ENCODE peak calls at places on chromosome 16, in ten cellular contexts. H is A673, O is transverse colon, A is AG09309, V is foreskin fibroblast, S is cardiac fibroblast, N is bronchial epithelial cell, F is lower leg skin, G is dorsolateral prefrontal cortex, I is osteoblast. L is an unnamed sample.

GRCh38 chr16:12661656-12662172 is 142.0 kb downstream of the CPPED1 start:
- DNase-seq in H (peak; percentile 25), O (no peak), A (no peak), V (peak; percentile 55), S (peak; percentile 42), N (no peak), F (no peak), G (no peak), I (no peak), L (peak; percentile 13)

GRCh38 chr16:26569793-26570192 is 496.9 kb upstream of the C16orf82 start:
- DNase-seq in H (peak; percentile 50), O (no peak), A (no peak), V (no peak), S (no peak), N (no peak), F (no peak), G (no peak), I (no peak), L (no peak)

GRCh38 chr16:62755938-62756337 is 719.7 kb upstream of the CDH8 start:
- DNase-seq in H (no peak), O (no peak), A (no peak), V (no peak), S (no peak), N (no peak), F (no peak), G (no peak), I (no peak), L (no peak)

GRCh38 chr16:30119428-30119827 is 3.6 kb downstream of the MAPK3 start:
- DNase-seq in H (no peak), O (no peak), A (no peak), V (no peak), S (peak; percentile 43), N (peak; percentile 20), F (no peak), G (no peak), I (no peak), L (peak; percentile 49)

GRCh38 chr16:88905563-88905962 is 39.1 kb upstream of the PABPN1L start:
- DNase-seq in H (peak; percentile 26), O (no peak), A (no peak), V (no peak), S (no peak), N (no peak), F (no peak), G (no peak), I (peak; percentile 89), L (no peak)

GRCh38 chr16:67164599-67165061 is at the start of gene HSF4:
- DNase-seq in H (no peak), O (peak; percentile 79), A (no peak), V (peak; percentile 77), S (peak; percentile 18), N (no peak), F (no peak), G (peak; percentile 62), I (peak; percentile 97), L (no peak)

GRCh38 chr16:28196331-28196987 is 15.3 kb downstream of the XPO6 start:
- DNase-seq in H (no peak), O (no peak), A (no peak), V (no peak), S (no peak), N (no peak), F (no peak), G (no peak), I (no peak), L (no peak)

GRCh38 chr16:1526608-1527555 is 6.6 kb upstream of the TMEM204 start:
- DNase-seq in H (no peak), O (no peak), A (no peak), V (no peak), S (no peak), N (no peak), F (no peak), G (no peak), I (no peak), L (no peak)

GRCh38 chr16:12159028-12159427 is 182.5 kb downstream of the SNX29 start:
- DNase-seq in H (no peak), O (no peak), A (no peak), V (no peak), S (no peak), N (no peak), F (no peak), G (no peak), I (no peak), L (peak; percentile 61)

GRCh38 chr16:28188085-28188916 is 23.5 kb downstream of the XPO6 start:
- DNase-seq in H (peak; percentile 87), O (no peak), A (no peak), V (no peak), S (no peak), N (no peak), F (no peak), G (no peak), I (no peak), L (no peak)

GRCh38 chr16:78639775-78640174 is 540.3 kb downstream of the WWOX start:
- DNase-seq in H (no peak), O (no peak), A (no peak), V (no peak), S (no peak), N (no peak), F (no peak), G (no peak), I (no peak), L (no peak)

GRCh38 chr16:70441406-70441990 is 2.6 kb upstream of the ST3GAL2 start:
- DNase-seq in H (no peak), O (no peak), A (no peak), V (no peak), S (no peak), N (no peak), F (no peak), G (no peak), I (no peak), L (no peak)

GRCh38 chr16:2004795-2005517 is 4.7 kb downstream of the ZNF598 start:
- DNase-seq in H (no peak), O (no peak), A (no peak), V (peak; percentile 32), S (no peak), N (no peak), F (no peak), G (no peak), I (no peak), L (no peak)

GRCh38 chr16:89138843-89139520 is 32.6 kb upstream of the CDH15 start:
- DNase-seq in H (no peak), O (no peak), A (no peak), V (no peak), S (no peak), N (no peak), F (no peak), G (no peak), I (peak; percentile 59), L (no peak)

GRCh38 chr16:12149971-12150370 is 173.4 kb downstream of the SNX29 start:
- DNase-seq in H (no peak), O (no peak), A (no peak), V (no peak), S (no peak), N (no peak), F (no peak), G (no peak), I (no peak), L (no peak)

GRCh38 chr16:54289242-54290051 is 2.9 kb upstream of the IRX3 start:
- DNase-seq in H (no peak), O (no peak), A (no peak), V (no peak), S (no peak), N (no peak), F (no peak), G (no peak), I (peak; percentile 60), L (no peak)

DNA sequence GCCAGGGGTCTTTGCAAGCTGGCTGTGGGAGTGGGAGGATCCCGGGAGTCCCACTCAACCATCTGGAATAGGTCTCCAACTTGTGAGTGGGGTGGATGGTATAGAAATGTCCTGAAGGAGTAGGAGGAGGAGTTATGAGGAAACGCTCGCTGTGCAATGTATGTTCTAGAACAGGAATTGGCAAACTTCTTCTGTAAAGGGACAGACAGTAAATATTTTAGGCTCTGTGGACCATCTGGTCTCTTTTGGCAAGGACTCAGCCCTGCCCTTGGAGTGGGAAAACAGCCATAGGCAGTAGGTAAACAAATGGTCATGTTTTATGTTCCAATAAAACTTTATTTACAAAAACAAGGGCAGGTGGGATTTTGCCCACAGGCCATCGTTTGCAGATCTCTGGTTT is 149.2 kb downstream of the NPIPB5 start:
- DNase-seq in H (no peak), O (peak; percentile 32), A (no peak), V (peak; percentile 57), S (no peak), N (no peak), F (no peak), G (no peak), I (no peak), L (no peak)
- TF ChIP-seq CTCF in H (no peak), O (no peak), A (no peak), V (no peak), S (no peak), N (no peak), F (no peak), G (no peak), I (no peak), L (no peak)

DNA sequence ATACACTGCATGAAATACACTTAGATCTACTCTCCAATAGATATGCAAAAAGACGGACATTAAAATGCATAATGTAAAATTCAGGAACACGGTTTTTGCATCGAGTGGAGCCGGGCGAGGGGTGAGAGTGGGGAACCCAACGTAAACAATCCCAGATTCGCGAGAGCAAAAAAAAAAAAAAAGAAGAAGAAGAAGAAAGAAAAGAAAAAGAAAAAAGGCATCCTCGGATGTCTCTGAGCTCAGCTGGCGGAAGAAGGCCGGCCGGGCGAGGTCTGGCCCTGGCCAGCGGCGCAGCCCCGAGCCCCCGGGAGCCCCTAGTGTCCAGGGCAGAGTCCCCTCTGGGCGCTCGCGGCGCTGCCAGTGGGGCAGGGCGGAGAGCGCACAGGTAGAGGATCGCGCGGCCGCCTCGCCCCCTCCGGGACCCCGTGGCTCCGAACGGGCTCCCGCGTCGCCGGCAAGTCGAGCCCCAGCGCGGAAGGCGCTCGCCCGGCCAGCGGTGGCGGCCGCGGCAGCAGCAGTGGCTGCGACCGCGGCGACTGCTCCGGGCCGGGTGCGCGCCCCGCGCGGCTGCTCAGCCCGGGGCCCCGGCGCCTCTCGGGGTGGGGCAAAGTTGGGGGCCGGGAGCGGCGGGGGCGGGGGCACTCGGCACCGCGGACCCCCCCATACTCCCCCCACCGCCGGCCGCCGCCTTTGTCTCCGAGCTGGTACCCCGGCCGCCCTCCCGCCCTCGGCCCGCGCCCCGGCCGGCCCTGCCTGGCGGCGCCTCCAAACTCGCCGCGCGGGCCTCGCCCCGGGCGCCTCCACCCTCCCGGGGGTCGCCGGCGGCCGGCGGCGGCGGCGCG is 9.7 kb upstream of the ZFHX3 start:
- DNase-seq in H (peak; percentile 42), O (no peak), A (no peak), V (peak; percentile 65), S (peak; percentile 36), N (no peak), F (no peak), G (no peak), I (peak; percentile 95), L (no peak)
- TF ChIP-seq CTCF in H (peak; percentile 31), O (peak; percentile 33), A (no peak), V (peak; percentile 15), S (no peak), N (peak; percentile 24), F (no peak), G (no peak), I (no peak), L (no peak)

GRCh38 chr16:57204675-57205074 is 18.5 kb downstream of the RSPRY1 start:
- DNase-seq in H (no peak), O (no peak), A (no peak), V (no peak), S (no peak), N (no peak), F (no peak), G (no peak), I (no peak), L (no peak)
- TF ChIP-seq CTCF in H (no peak), O (no peak), A (no peak), V (no peak), S (peak; percentile 2), N (no peak), F (no peak), G (no peak), I (no peak), L (peak; percentile 16)

GRCh38 chr16:57045694-57046381 is 46.5 kb upstream of the CPNE2 start:
- DNase-seq in H (peak; percentile 31), O (peak; percentile 57), A (no peak), V (peak; percentile 86), S (peak; percentile 80), N (peak; percentile 35), F (peak; percentile 72), G (peak; percentile 65), I (peak; percentile 92), L (peak; percentile 63)
- TF ChIP-seq CTCF in H (peak; percentile 43), O (peak; percentile 31), A (peak; percentile 77), V (peak; percentile 81), S (peak; percentile 83), N (peak; percentile 78), F (no peak), G (no peak), I (peak; percentile 72), L (peak; percentile 77)

L was measured in fibroblast of the aortic adventitia.